ENCODE peak calls at places on chromosomes 6 and 20, in eight cellular contexts. One of them, this sample, is unnamed.

GRCh38 chr6:137493218-137494038 is 766 bp downstream of the OLIG3 start:
- DNase-seq in neuronal stem cell: peak
- DNase-seq in posterior vena cava: no peak
- DNase-seq in chondrocyte: peak
- DNase-seq in non-pigmented ciliary epithelial cell: no peak
- DNase-seq in activated CD8-positive, alpha-beta memory T cell treated with anti-CD3 and anti-CD28 coated beads for 48 hours: no peak
- DNase-seq in NCI-H748 treated with DMSO at 0.1 percent for 48 hours: no peak
- DNase-seq in central memory CD8-positive, alpha-beta T cell: no peak
- DNase-seq in this sample: no peak

GRCh38 chr6:388202-388903 is 3.2 kb upstream of the IRF4 start:
- DNase-seq in NCI-H748 treated with DMSO at 0.1 percent for 48 hours: no peak
- DNase-seq in posterior vena cava: no peak
- DNase-seq in neuronal stem cell: no peak
- DNase-seq in central memory CD8-positive, alpha-beta T cell: no peak
- DNase-seq in chondrocyte: no peak
- DNase-seq in non-pigmented ciliary epithelial cell: no peak
- DNase-seq in activated CD8-positive, alpha-beta memory T cell treated with anti-CD3 and anti-CD28 coated beads for 48 hours: no peak
- DNase-seq in this sample: no peak

GRCh38 chr6:110875548-110876169 is 1.1 kb downstream of the AMD1 start:
- DNase-seq in chondrocyte: no peak
- DNase-seq in activated CD8-positive, alpha-beta memory T cell treated with anti-CD3 and anti-CD28 coated beads for 48 hours: peak
- DNase-seq in neuronal stem cell: no peak
- DNase-seq in posterior vena cava: peak
- DNase-seq in non-pigmented ciliary epithelial cell: no peak
- DNase-seq in NCI-H748 treated with DMSO at 0.1 percent for 48 hours: peak
- DNase-seq in central memory CD8-positive, alpha-beta T cell: peak
- DNase-seq in this sample: no peak

GRCh38 chr20:38905375-38905774 is 20.8 kb upstream of the FAM83D start:
- DNase-seq in non-pigmented ciliary epithelial cell: no peak
- DNase-seq in central memory CD8-positive, alpha-beta T cell: no peak
- DNase-seq in NCI-H748 treated with DMSO at 0.1 percent for 48 hours: no peak
- DNase-seq in activated CD8-positive, alpha-beta memory T cell treated with anti-CD3 and anti-CD28 coated beads for 48 hours: no peak
- DNase-seq in neuronal stem cell: no peak
- DNase-seq in chondrocyte: no peak
- DNase-seq in posterior vena cava: no peak
- DNase-seq in this sample: no peak

GRCh38 chr20:50052550-50052949 is 60.4 kb downstream of the UBE2V1 start:
- DNase-seq in activated CD8-positive, alpha-beta memory T cell treated with anti-CD3 and anti-CD28 coated beads for 48 hours: no peak
- DNase-seq in NCI-H748 treated with DMSO at 0.1 percent for 48 hours: no peak
- DNase-seq in chondrocyte: no peak
- DNase-seq in posterior vena cava: no peak
- DNase-seq in central memory CD8-positive, alpha-beta T cell: no peak
- DNase-seq in non-pigmented ciliary epithelial cell: no peak
- DNase-seq in neuronal stem cell: no peak
- DNase-seq in this sample: no peak

GRCh38 chr6:123805921-123806320 is 2.3 kb downstream of the NKAIN2 start:
- DNase-seq in NCI-H748 treated with DMSO at 0.1 percent for 48 hours: peak
- DNase-seq in posterior vena cava: no peak
- DNase-seq in activated CD8-positive, alpha-beta memory T cell treated with anti-CD3 and anti-CD28 coated beads for 48 hours: no peak
- DNase-seq in non-pigmented ciliary epithelial cell: no peak
- DNase-seq in neuronal stem cell: no peak
- DNase-seq in chondrocyte: no peak
- DNase-seq in central memory CD8-positive, alpha-beta T cell: no peak
- DNase-seq in this sample: no peak

GRCh38 chr6:88538130-88538706 is 372.1 kb upstream of the CNR1 start:
- DNase-seq in neuronal stem cell: peak
- DNase-seq in chondrocyte: no peak
- DNase-seq in activated CD8-positive, alpha-beta memory T cell treated with anti-CD3 and anti-CD28 coated beads for 48 hours: no peak
- DNase-seq in non-pigmented ciliary epithelial cell: no peak
- DNase-seq in posterior vena cava: no peak
- DNase-seq in NCI-H748 treated with DMSO at 0.1 percent for 48 hours: no peak
- DNase-seq in central memory CD8-positive, alpha-beta T cell: no peak
- DNase-seq in this sample: no peak

GRCh38 chr20:54837226-54837625 is 361.8 kb downstream of the DOK5 start:
- DNase-seq in central memory CD8-positive, alpha-beta T cell: no peak
- DNase-seq in posterior vena cava: no peak
- DNase-seq in neuronal stem cell: no peak
- DNase-seq in chondrocyte: no peak
- DNase-seq in non-pigmented ciliary epithelial cell: no peak
- DNase-seq in NCI-H748 treated with DMSO at 0.1 percent for 48 hours: no peak
- DNase-seq in activated CD8-positive, alpha-beta memory T cell treated with anti-CD3 and anti-CD28 coated beads for 48 hours: no peak
- DNase-seq in this sample: no peak

GRCh38 chr6:130577178-130577919 is 211.5 kb downstream of the TMEM200A start:
- DNase-seq in non-pigmented ciliary epithelial cell: no peak
- DNase-seq in neuronal stem cell: no peak
- DNase-seq in NCI-H748 treated with DMSO at 0.1 percent for 48 hours: no peak
- DNase-seq in posterior vena cava: no peak
- DNase-seq in chondrocyte: no peak
- DNase-seq in activated CD8-positive, alpha-beta memory T cell treated with anti-CD3 and anti-CD28 coated beads for 48 hours: no peak
- DNase-seq in central memory CD8-positive, alpha-beta T cell: no peak
- DNase-seq in this sample: no peak

GRCh38 chr6:168387911-168388310 is 53.1 kb upstream of the SMOC2 start:
- DNase-seq in non-pigmented ciliary epithelial cell: no peak
- DNase-seq in chondrocyte: no peak
- DNase-seq in neuronal stem cell: no peak
- DNase-seq in NCI-H748 treated with DMSO at 0.1 percent for 48 hours: no peak
- DNase-seq in central memory CD8-positive, alpha-beta T cell: no peak
- DNase-seq in posterior vena cava: peak
- DNase-seq in activated CD8-positive, alpha-beta memory T cell treated with anti-CD3 and anti-CD28 coated beads for 48 hours: no peak
- DNase-seq in this sample: no peak

GRCh38 chr6:105993769-105994521 is 92.2 kb upstream of the PRDM1 start:
- DNase-seq in activated CD8-positive, alpha-beta memory T cell treated with anti-CD3 and anti-CD28 coated beads for 48 hours: peak
- DNase-seq in non-pigmented ciliary epithelial cell: no peak
- DNase-seq in neuronal stem cell: peak
- DNase-seq in NCI-H748 treated with DMSO at 0.1 percent for 48 hours: no peak
- DNase-seq in posterior vena cava: no peak
- DNase-seq in central memory CD8-positive, alpha-beta T cell: peak
- DNase-seq in chondrocyte: no peak
- DNase-seq in this sample: no peak

GRCh38 chr6:30685157-30685976 is 1.1 kb downstream of the PPP1R18 start:
- DNase-seq in NCI-H748 treated with DMSO at 0.1 percent for 48 hours: no peak
- DNase-seq in activated CD8-positive, alpha-beta memory T cell treated with anti-CD3 and anti-CD28 coated beads for 48 hours: no peak
- DNase-seq in central memory CD8-positive, alpha-beta T cell: no peak
- DNase-seq in neuronal stem cell: no peak
- DNase-seq in chondrocyte: no peak
- DNase-seq in non-pigmented ciliary epithelial cell: no peak
- DNase-seq in posterior vena cava: peak
- DNase-seq in this sample: no peak

GRCh38 chr6:53651764-53652401 is 13.7 kb downstream of the KLHL31 start:
- DNase-seq in non-pigmented ciliary epithelial cell: no peak
- DNase-seq in chondrocyte: peak
- DNase-seq in posterior vena cava: peak
- DNase-seq in activated CD8-positive, alpha-beta memory T cell treated with anti-CD3 and anti-CD28 coated beads for 48 hours: peak
- DNase-seq in neuronal stem cell: peak
- DNase-seq in central memory CD8-positive, alpha-beta T cell: peak
- DNase-seq in NCI-H748 treated with DMSO at 0.1 percent for 48 hours: peak
- DNase-seq in this sample: peak

GRCh38 chr6:151448623-151449022 is 3.3 kb downstream of the RMND1 start:
- DNase-seq in chondrocyte: no peak
- DNase-seq in non-pigmented ciliary epithelial cell: no peak
- DNase-seq in posterior vena cava: no peak
- DNase-seq in NCI-H748 treated with DMSO at 0.1 percent for 48 hours: no peak
- DNase-seq in activated CD8-positive, alpha-beta memory T cell treated with anti-CD3 and anti-CD28 coated beads for 48 hours: no peak
- DNase-seq in neuronal stem cell: no peak
- DNase-seq in central memory CD8-positive, alpha-beta T cell: no peak
- DNase-seq in this sample: no peak

GRCh38 chr6:17349437-17349836 is 44.0 kb upstream of the CAP2 start:
- DNase-seq in posterior vena cava: no peak
- DNase-seq in central memory CD8-positive, alpha-beta T cell: no peak
- DNase-seq in non-pigmented ciliary epithelial cell: no peak
- DNase-seq in activated CD8-positive, alpha-beta memory T cell treated with anti-CD3 and anti-CD28 coated beads for 48 hours: no peak
- DNase-seq in neuronal stem cell: no peak
- DNase-seq in NCI-H748 treated with DMSO at 0.1 percent for 48 hours: no peak
- DNase-seq in chondrocyte: no peak
- DNase-seq in this sample: no peak

GRCh38 chr6:137092018-137092417 is 47.3 kb upstream of the IL20RA start:
- DNase-seq in central memory CD8-positive, alpha-beta T cell: no peak
- DNase-seq in NCI-H748 treated with DMSO at 0.1 percent for 48 hours: no peak
- DNase-seq in posterior vena cava: no peak
- DNase-seq in chondrocyte: no peak
- DNase-seq in non-pigmented ciliary epithelial cell: no peak
- DNase-seq in activated CD8-positive, alpha-beta memory T cell treated with anti-CD3 and anti-CD28 coated beads for 48 hours: no peak
- DNase-seq in neuronal stem cell: no peak
- DNase-seq in this sample: no peak

GRCh38 chr6:1608976-1609661 is 596 bp upstream of the FOXC1 start:
- DNase-seq in posterior vena cava: peak
- DNase-seq in NCI-H748 treated with DMSO at 0.1 percent for 48 hours: no peak
- DNase-seq in chondrocyte: no peak
- DNase-seq in neuronal stem cell: no peak
- DNase-seq in activated CD8-positive, alpha-beta memory T cell treated with anti-CD3 and anti-CD28 coated beads for 48 hours: no peak
- DNase-seq in central memory CD8-positive, alpha-beta T cell: no peak
- DNase-seq in non-pigmented ciliary epithelial cell: no peak
- DNase-seq in this sample: no peak

GRCh38 chr6:106422551-106422950 is 62.0 kb downstream of the CRYBG1 start:
- DNase-seq in neuronal stem cell: no peak
- DNase-seq in chondrocyte: no peak
- DNase-seq in central memory CD8-positive, alpha-beta T cell: no peak
- DNase-seq in NCI-H748 treated with DMSO at 0.1 percent for 48 hours: no peak
- DNase-seq in activated CD8-positive, alpha-beta memory T cell treated with anti-CD3 and anti-CD28 coated beads for 48 hours: no peak
- DNase-seq in non-pigmented ciliary epithelial cell: no peak
- DNase-seq in posterior vena cava: no peak
- DNase-seq in this sample: no peak

GRCh38 chr6:42135722-42136121 is 6.7 kb downstream of the C6orf132 start:
- DNase-seq in non-pigmented ciliary epithelial cell: no peak
- DNase-seq in chondrocyte: no peak
- DNase-seq in posterior vena cava: no peak
- DNase-seq in NCI-H748 treated with DMSO at 0.1 percent for 48 hours: no peak
- DNase-seq in central memory CD8-positive, alpha-beta T cell: no peak
- DNase-seq in activated CD8-positive, alpha-beta memory T cell treated with anti-CD3 and anti-CD28 coated beads for 48 hours: no peak
- DNase-seq in neuronal stem cell: no peak
- DNase-seq in this sample: no peak